ENCODE peak calls at places on chromosomes 3 and 15, in nine cellular contexts. T is uterus; O is activated CD4-positive, alpha-beta T cell treated with anti-CD3 and anti-CD28 coated beads, Interleukin-2, amount 50 U/mL, for 1 hour; P is astrocyte of the spinal cord; M is T follicular helper cell; Y is adrenal gland; W is kidney; G is amniotic stem cell; A is left colon. L is an unnamed sample.

GRCh38 chr3:196419386-196419785 is 12.8 kb downstream of the UBXN7 start:
- DNase-seq in T (no peak), O (no peak), P (no peak), M (no peak), Y (no peak), W (no peak), G (no peak), A (no peak), L (no peak)

GRCh38 chr15:82571722-82572222 is 31.5 kb upstream of the RPS17 start:
- DNase-seq in T (peak), O (no peak), P (peak), M (no peak), Y (peak), W (peak), G (no peak), A (peak), L (no peak)

GRCh38 chr3:77281721-77282120 is 241.8 kb downstream of the ROBO2 start:
- DNase-seq in T (no peak), O (no peak), P (no peak), M (no peak), Y (no peak), W (no peak), G (no peak), A (no peak), L (no peak)

GRCh38 chr3:112671930-112672715 is 31.2 kb upstream of the CCDC80 start:
- DNase-seq in T (no peak), O (no peak), P (peak), M (no peak), Y (no peak), W (no peak), G (peak), A (no peak), L (no peak)

GRCh38 chr3:11724615-11725339 is 81.1 kb upstream of the VGLL4 start:
- DNase-seq in T (no peak), O (no peak), P (no peak), M (no peak), Y (no peak), W (no peak), G (no peak), A (no peak), L (no peak)

GRCh38 chr15:95663156-95663831 is 667.2 kb upstream of the NR2F2 start:
- DNase-seq in T (no peak), O (no peak), P (no peak), M (no peak), Y (no peak), W (no peak), G (no peak), A (no peak), L (no peak)

GRCh38 chr15:39792025-39792893 is 9.6 kb upstream of the FSIP1 start:
- DNase-seq in T (no peak), O (no peak), P (no peak), M (no peak), Y (no peak), W (no peak), G (no peak), A (no peak), L (no peak)

GRCh38 chr15:52337198-52337853 is 41.7 kb upstream of the MYO5C start:
- DNase-seq in T (no peak), O (no peak), P (peak), M (no peak), Y (no peak), W (no peak), G (no peak), A (no peak), L (no peak)

GRCh38 chr3:108090066-108090700 is 648 bp downstream of the CD47 start:
- DNase-seq in T (peak), O (peak), P (peak), M (peak), Y (peak), W (no peak), G (no peak), A (peak), L (peak)

GRCh38 chr3:50572801-50573371 is 3.6 kb downstream of the HEMK1 start:
- DNase-seq in T (no peak), O (no peak), P (no peak), M (no peak), Y (no peak), W (no peak), G (no peak), A (no peak), L (no peak)

GRCh38 chr3:8325306-8325705 is 176.3 kb upstream of the LMCD1 start:
- DNase-seq in T (no peak), O (no peak), P (no peak), M (no peak), Y (no peak), W (no peak), G (no peak), A (no peak), L (no peak)

L was measured in effector memory CD4-positive, alpha-beta T cell.